ENCODE peak calls at places on chromosome 16, in six cellular contexts. U, X, Y, H, Z and R are unnamed samples.
A peak's percentile ranks its signal among the peaks of the same experiment; 100 is the strongest.

GRCh38 chr16:50254072-50254471 is 12.3 kb upstream of the ADCY7 start:
- DNase-seq in U (no peak), X (no peak), Y (no peak), H (no peak), Z (no peak), R (no peak)

GRCh38 chr16:28098171-28098958 is 34.9 kb upstream of the GSG1L start:
- DNase-seq in U (no peak), X (no peak), Y (no peak), H (no peak), Z (no peak), R (no peak)

GRCh38 chr16:165218-165538 is 600 bp upstream of the HBM start:
- DNase-seq in U (no peak), X (no peak), Y (no peak), H (no peak), Z (no peak), R (no peak)

GRCh38 chr16:49452108-49452507 is 78.5 kb downstream of the C16orf78 start:
- DNase-seq in U (no peak), X (no peak), Y (no peak), H (no peak), Z (no peak), R (no peak)

GRCh38 chr16:83979456-83979855 is 11.4 kb downstream of the NECAB2 start:
- DNase-seq in U (no peak), X (no peak), Y (no peak), H (no peak), Z (no peak), R (no peak)

GRCh38 chr16:47043970-47044684 is 70.7 kb upstream of the DNAJA2 start:
- DNase-seq in U (no peak), X (no peak), Y (no peak), H (no peak), Z (no peak), R (no peak)

GRCh38 chr16:85498607-85499006 is 114.5 kb upstream of the GSE1 start:
- DNase-seq in U (no peak), X (no peak), Y (no peak), H (no peak), Z (no peak), R (peak; percentile 49)

GRCh38 chr16:55406651-55407050 is 72.3 kb upstream of the MMP2 start:
- DNase-seq in U (no peak), X (no peak), Y (no peak), H (no peak), Z (no peak), R (no peak)

GRCh38 chr16:23948949-23949392 is 113.2 kb downstream of the PRKCB start:
- DNase-seq in U (no peak), X (no peak), Y (peak; percentile 65), H (no peak), Z (no peak), R (no peak)

GRCh38 chr16:2035431-2036199 is 8.9 kb downstream of the NHERF2 start:
- DNase-seq in U (no peak), X (peak; percentile 17), Y (no peak), H (peak; percentile 66), Z (no peak), R (no peak)

GRCh38 chr16:75996491-75996890 is 270.2 kb upstream of the CPHXL start:
- DNase-seq in U (no peak), X (no peak), Y (no peak), H (no peak), Z (no peak), R (no peak)

GRCh38 chr16:88631920-88632586 is 6.3 kb upstream of the IL17C start:
- DNase-seq in U (no peak), X (no peak), Y (no peak), H (no peak), Z (no peak), R (no peak)

GRCh38 chr16:1048442-1049112 is 24.0 kb upstream of the SSTR5 start:
- DNase-seq in U (no peak), X (peak; percentile 31), Y (no peak), H (no peak), Z (peak; percentile 91), R (no peak)

GRCh38 chr16:86806838-86807351 is 228.5 kb downstream of the FOXL1 start:
- DNase-seq in U (no peak), X (no peak), Y (no peak), H (no peak), Z (no peak), R (no peak)

GRCh38 chr16:72785886-72786285 is 262.0 kb downstream of the ZFHX3 start:
- DNase-seq in U (no peak), X (no peak), Y (no peak), H (no peak), Z (no peak), R (no peak)

GRCh38 chr16:321532-321931 is 31.0 kb downstream of the AXIN1 start:
- DNase-seq in U (no peak), X (no peak), Y (no peak), H (no peak), Z (no peak), R (no peak)

GRCh38 chr16:2078096-2078495 is 30.3 kb downstream of the TSC2 start:
- DNase-seq in U (no peak), X (no peak), Y (no peak), H (no peak), Z (no peak), R (no peak)

GRCh38 chr16:89442990-89443726 is 47.2 kb downstream of the ANKRD11 start:
- DNase-seq in U (no peak), X (peak; percentile 35), Y (no peak), H (peak; percentile 64), Z (no peak), R (no peak)

GRCh38 chr16:23514381-23515152 is 4.3 kb upstream of the GGA2 start:
- DNase-seq in U (no peak), X (no peak), Y (peak; percentile 14), H (no peak), Z (no peak), R (peak; percentile 32)

GRCh38 chr16:3029499-3030127 is 5.8 kb downstream of the THOC6 start:
- DNase-seq in U (no peak), X (peak; percentile 28), Y (no peak), H (no peak), Z (no peak), R (no peak)

GRCh38 chr16:23858496-23859062 is 22.8 kb downstream of the PRKCB start:
- DNase-seq in U (no peak), X (no peak), Y (no peak), H (no peak), Z (peak; percentile 48), R (no peak)